ENCODE peak calls at places on chromosome 10, in nine cellular contexts. E, S, D, R, H, T, V, G and Z are unnamed samples.

GRCh38 chr10:94042814-94043175 is 49.1 kb downstream of the PLCE1 start:
- DNase-seq in D (no peak), T (no peak), R (no peak), V (no peak), H (no peak), G (no peak), E (no peak), S (no peak), Z (no peak)

GRCh38 chr10:19845963-19846362 is 29.7 kb downstream of the PLXDC2 start:
- DNase-seq in E (no peak), H (no peak), D (no peak), R (no peak), V (no peak), S (no peak), G (no peak), T (no peak), Z (no peak)

GRCh38 chr10:49272251-49273081 is 26.5 kb upstream of the C10orf71 start:
- DNase-seq in S (no peak), T (no peak), H (no peak), G (no peak), V (no peak), D (no peak), E (no peak), R (peak; percentile 90), Z (no peak)

GRCh38 chr10:45586028-45586824 is 86.3 kb downstream of the ZFAND4 start:
- DNase-seq in G (no peak), R (no peak), V (no peak), S (no peak), E (no peak), H (no peak), D (no peak), T (no peak), Z (no peak)

GRCh38 chr10:131815366-131816156 is 85.2 kb upstream of the PPP2R2D start:
- DNase-seq in H (no peak), G (no peak), T (no peak), E (no peak), S (no peak), R (no peak), V (no peak), D (no peak), Z (no peak)

GRCh38 chr10:22669163-22669711 is 45.1 kb downstream of the PIP4K2A start:
- DNase-seq in H (no peak), S (no peak), G (no peak), E (no peak), R (no peak), T (no peak), V (no peak), D (no peak), Z (no peak)

GRCh38 chr10:33209777-33210176 is 124.7 kb downstream of the NRP1 start:
- DNase-seq in H (no peak), T (no peak), E (no peak), R (no peak), G (no peak), S (no peak), V (no peak), D (no peak), Z (no peak)

GRCh38 chr10:107666214-107666613 is 501.7 kb upstream of the SORCS1 start:
- DNase-seq in H (no peak), R (no peak), G (no peak), E (no peak), V (no peak), S (no peak), D (no peak), T (no peak), Z (no peak)

GRCh38 chr10:22159180-22159579 is 58.6 kb downstream of the EBLN1 start:
- DNase-seq in V (no peak), E (no peak), H (no peak), G (no peak), D (no peak), S (no peak), R (no peak), T (no peak), Z (no peak)

GRCh38 chr10:130807721-130808120 is 503.8 kb downstream of the TCERG1L start:
- DNase-seq in R (no peak), S (no peak), E (no peak), T (no peak), D (no peak), G (no peak), V (no peak), H (no peak), Z (no peak)

GRCh38 chr10:14532473-14533251 is 201.9 kb upstream of the FRMD4A start:
- DNase-seq in V (peak; percentile 48), R (peak; percentile 26), S (no peak), H (peak; percentile 20), G (no peak), T (no peak), D (no peak), E (no peak), Z (no peak)

GRCh38 chr10:120415709-120416330 is 41.2 kb upstream of the PLPP4 start:
- DNase-seq in V (no peak), T (no peak), R (peak; percentile 97), D (no peak), G (no peak), H (no peak), S (no peak), E (no peak), Z (no peak)

GRCh38 chr10:46290101-46290884 is 3.5 kb downstream of the ANTXRL start:
- DNase-seq in V (no peak), H (no peak), R (no peak), G (no peak), E (no peak), D (no peak), S (no peak), T (no peak), Z (no peak)

GRCh38 chr10:33566426-33566825 is 232.0 kb upstream of the NRP1 start:
- DNase-seq in R (no peak), S (no peak), D (no peak), V (no peak), T (no peak), H (no peak), G (no peak), E (no peak), Z (no peak)

GRCh38 chr10:15379043-15379442 is 8.0 kb upstream of the FAM171A1 start:
- DNase-seq in S (no peak), E (no peak), G (no peak), D (no peak), V (no peak), R (no peak), H (no peak), T (no peak), Z (no peak)

GRCh38 chr10:59285073-59285472 is 77.3 kb downstream of the FAM13C start:
- DNase-seq in T (no peak), V (no peak), H (no peak), D (no peak), S (no peak), R (no peak), E (no peak), G (no peak), Z (no peak)

GRCh38 chr10:22710139-22710745 is 4.1 kb downstream of the PIP4K2A start:
- DNase-seq in S (peak; percentile 54), R (no peak), T (no peak), E (no peak), D (no peak), H (no peak), G (no peak), V (no peak), Z (no peak)

GRCh38 chr10:43202657-43203490 is 64.0 kb downstream of the RASGEF1A start:
- DNase-seq in S (no peak), E (no peak), R (no peak), H (peak; percentile 89), G (peak; percentile 24), D (no peak), V (no peak), T (peak; percentile 41), Z (peak; percentile 52)

GRCh38 chr10:95509281-95509680 is 51.9 kb downstream of the SORBS1 start:
- DNase-seq in D (no peak), T (no peak), G (no peak), E (no peak), S (no peak), V (no peak), R (no peak), H (no peak), Z (no peak)

GRCh38 chr10:7121154-7121797 is 289.6 kb downstream of the SFMBT2 start:
- DNase-seq in E (peak; percentile 55), T (peak; percentile 76), R (peak; percentile 55), V (peak; percentile 63), S (peak; percentile 79), H (peak; percentile 77), D (peak; percentile 57), G (peak; percentile 57), Z (peak; percentile 62)

GRCh38 chr10:3248526-3249255 is 76.1 kb upstream of the PITRM1 start:
- DNase-seq in V (no peak), R (peak; percentile 87), G (no peak), T (no peak), H (peak; percentile 78), D (no peak), S (no peak), E (no peak), Z (no peak)

GRCh38 chr10:74035324-74035723 is 37.4 kb downstream of the VCL start:
- DNase-seq in D (no peak), H (no peak), E (no peak), S (no peak), V (no peak), T (no peak), G (no peak), R (no peak), Z (no peak)

GRCh38 chr10:33036670-33037069 is 78.6 kb upstream of the ITGB1 start:
- DNase-seq in R (no peak), H (no peak), G (no peak), T (no peak), V (no peak), E (no peak), D (no peak), S (no peak), Z (no peak)